ENCODE peak calls at places on chromosomes 2 and 18, in nine cellular contexts. One of them, this sample, is unnamed.

GRCh38 chr2:239225456-239225855 is 175.4 kb downstream of the HDAC4 start:
- DNase-seq in body of pancreas: no peak
- DNase-seq in NK-92 treated with Interleukin-12 subunit alpha and Interleukin-12 subunit beta, amount 100 ng/mL, for 24 hours: no peak
- DNase-seq in substantia nigra: no peak
- DNase-seq in activated CD8-positive, alpha-beta memory T cell treated with anti-CD3 and anti-CD28 coated beads for 24 hours: no peak
- DNase-seq in Right ventricle myocardium inferior: no peak
- DNase-seq in GDM1: no peak
- DNase-seq in NCI-H2171: no peak
- DNase-seq in hepatocyte: no peak
- DNase-seq in this sample: peak

GRCh38 chr2:216214768-216215167 is 105.6 kb downstream of the XRCC5 start:
- DNase-seq in activated CD8-positive, alpha-beta memory T cell treated with anti-CD3 and anti-CD28 coated beads for 24 hours: no peak
- DNase-seq in substantia nigra: no peak
- DNase-seq in hepatocyte: no peak
- DNase-seq in NCI-H2171: no peak
- DNase-seq in Right ventricle myocardium inferior: no peak
- DNase-seq in NK-92 treated with Interleukin-12 subunit alpha and Interleukin-12 subunit beta, amount 100 ng/mL, for 24 hours: no peak
- DNase-seq in GDM1: no peak
- DNase-seq in body of pancreas: no peak
- DNase-seq in this sample: no peak

GRCh38 chr2:47008381-47009280 is 93.0 kb upstream of the MCFD2 start:
- DNase-seq in NK-92 treated with Interleukin-12 subunit alpha and Interleukin-12 subunit beta, amount 100 ng/mL, for 24 hours: no peak
- DNase-seq in body of pancreas: peak
- DNase-seq in substantia nigra: no peak
- DNase-seq in NCI-H2171: peak
- DNase-seq in activated CD8-positive, alpha-beta memory T cell treated with anti-CD3 and anti-CD28 coated beads for 24 hours: no peak
- DNase-seq in hepatocyte: peak
- DNase-seq in Right ventricle myocardium inferior: no peak
- DNase-seq in GDM1: no peak
- DNase-seq in this sample: no peak

GRCh38 chr18:48292229-48292628 is 117.0 kb downstream of the ZBTB7C start:
- DNase-seq in body of pancreas: no peak
- DNase-seq in GDM1: no peak
- DNase-seq in Right ventricle myocardium inferior: no peak
- DNase-seq in hepatocyte: no peak
- DNase-seq in NCI-H2171: no peak
- DNase-seq in NK-92 treated with Interleukin-12 subunit alpha and Interleukin-12 subunit beta, amount 100 ng/mL, for 24 hours: no peak
- DNase-seq in activated CD8-positive, alpha-beta memory T cell treated with anti-CD3 and anti-CD28 coated beads for 24 hours: no peak
- DNase-seq in substantia nigra: no peak
- DNase-seq in this sample: no peak

GRCh38 chr18:76859474-76860339 is 37.4 kb downstream of the ZNF236 start:
- DNase-seq in NK-92 treated with Interleukin-12 subunit alpha and Interleukin-12 subunit beta, amount 100 ng/mL, for 24 hours: no peak
- DNase-seq in NCI-H2171: no peak
- DNase-seq in GDM1: no peak
- DNase-seq in activated CD8-positive, alpha-beta memory T cell treated with anti-CD3 and anti-CD28 coated beads for 24 hours: no peak
- DNase-seq in Right ventricle myocardium inferior: no peak
- DNase-seq in substantia nigra: no peak
- DNase-seq in hepatocyte: no peak
- DNase-seq in body of pancreas: no peak
- DNase-seq in this sample: no peak

GRCh38 chr18:57050314-57050949 is 96.5 kb upstream of the BOD1L2 start:
- DNase-seq in hepatocyte: peak
- DNase-seq in GDM1: no peak
- DNase-seq in substantia nigra: no peak
- DNase-seq in body of pancreas: no peak
- DNase-seq in Right ventricle myocardium inferior: no peak
- DNase-seq in NCI-H2171: no peak
- DNase-seq in activated CD8-positive, alpha-beta memory T cell treated with anti-CD3 and anti-CD28 coated beads for 24 hours: no peak
- DNase-seq in NK-92 treated with Interleukin-12 subunit alpha and Interleukin-12 subunit beta, amount 100 ng/mL, for 24 hours: no peak
- DNase-seq in this sample: no peak

GRCh38 chr2:170396799-170397459 is 219.0 kb downstream of the MYO3B start:
- DNase-seq in activated CD8-positive, alpha-beta memory T cell treated with anti-CD3 and anti-CD28 coated beads for 24 hours: no peak
- DNase-seq in GDM1: no peak
- DNase-seq in NCI-H2171: peak
- DNase-seq in Right ventricle myocardium inferior: no peak
- DNase-seq in NK-92 treated with Interleukin-12 subunit alpha and Interleukin-12 subunit beta, amount 100 ng/mL, for 24 hours: no peak
- DNase-seq in body of pancreas: no peak
- DNase-seq in hepatocyte: peak
- DNase-seq in substantia nigra: no peak
- DNase-seq in this sample: peak

GRCh38 chr18:57666818-57667497 is 45.3 kb upstream of the NARS1 start:
- DNase-seq in body of pancreas: no peak
- DNase-seq in GDM1: no peak
- DNase-seq in hepatocyte: peak
- DNase-seq in substantia nigra: no peak
- DNase-seq in Right ventricle myocardium inferior: no peak
- DNase-seq in activated CD8-positive, alpha-beta memory T cell treated with anti-CD3 and anti-CD28 coated beads for 24 hours: no peak
- DNase-seq in NK-92 treated with Interleukin-12 subunit alpha and Interleukin-12 subunit beta, amount 100 ng/mL, for 24 hours: no peak
- DNase-seq in NCI-H2171: no peak
- DNase-seq in this sample: no peak

GRCh38 chr2:13056259-13056843 is 339.6 kb downstream of the TRIB2 start:
- DNase-seq in activated CD8-positive, alpha-beta memory T cell treated with anti-CD3 and anti-CD28 coated beads for 24 hours: no peak
- DNase-seq in body of pancreas: no peak
- DNase-seq in NK-92 treated with Interleukin-12 subunit alpha and Interleukin-12 subunit beta, amount 100 ng/mL, for 24 hours: no peak
- DNase-seq in GDM1: no peak
- DNase-seq in substantia nigra: no peak
- DNase-seq in NCI-H2171: peak
- DNase-seq in hepatocyte: peak
- DNase-seq in Right ventricle myocardium inferior: no peak
- DNase-seq in this sample: peak

GRCh38 chr2:221381928-221382488 is 190.1 kb downstream of the EPHA4 start:
- DNase-seq in Right ventricle myocardium inferior: no peak
- DNase-seq in GDM1: no peak
- DNase-seq in NCI-H2171: no peak
- DNase-seq in activated CD8-positive, alpha-beta memory T cell treated with anti-CD3 and anti-CD28 coated beads for 24 hours: no peak
- DNase-seq in hepatocyte: no peak
- DNase-seq in NK-92 treated with Interleukin-12 subunit alpha and Interleukin-12 subunit beta, amount 100 ng/mL, for 24 hours: no peak
- DNase-seq in substantia nigra: no peak
- DNase-seq in body of pancreas: no peak
- DNase-seq in this sample: no peak

GRCh38 chr2:9692392-9693137 is 61.8 kb upstream of the YWHAQ start:
- DNase-seq in body of pancreas: no peak
- DNase-seq in NK-92 treated with Interleukin-12 subunit alpha and Interleukin-12 subunit beta, amount 100 ng/mL, for 24 hours: no peak
- DNase-seq in Right ventricle myocardium inferior: no peak
- DNase-seq in hepatocyte: no peak
- DNase-seq in NCI-H2171: no peak
- DNase-seq in activated CD8-positive, alpha-beta memory T cell treated with anti-CD3 and anti-CD28 coated beads for 24 hours: no peak
- DNase-seq in GDM1: no peak
- DNase-seq in substantia nigra: no peak
- DNase-seq in this sample: no peak

GRCh38 chr18:48059363-48060109 is 129.1 kb upstream of the SMAD2 start:
- DNase-seq in Right ventricle myocardium inferior: no peak
- DNase-seq in NCI-H2171: no peak
- DNase-seq in substantia nigra: no peak
- DNase-seq in NK-92 treated with Interleukin-12 subunit alpha and Interleukin-12 subunit beta, amount 100 ng/mL, for 24 hours: no peak
- DNase-seq in activated CD8-positive, alpha-beta memory T cell treated with anti-CD3 and anti-CD28 coated beads for 24 hours: no peak
- DNase-seq in body of pancreas: no peak
- DNase-seq in GDM1: no peak
- DNase-seq in hepatocyte: peak
- DNase-seq in this sample: no peak

GRCh38 chr2:3041841-3042600 is 335.6 kb downstream of the EIPR1 start:
- DNase-seq in substantia nigra: no peak
- DNase-seq in GDM1: no peak
- DNase-seq in NCI-H2171: peak
- DNase-seq in activated CD8-positive, alpha-beta memory T cell treated with anti-CD3 and anti-CD28 coated beads for 24 hours: no peak
- DNase-seq in NK-92 treated with Interleukin-12 subunit alpha and Interleukin-12 subunit beta, amount 100 ng/mL, for 24 hours: no peak
- DNase-seq in hepatocyte: no peak
- DNase-seq in body of pancreas: peak
- DNase-seq in Right ventricle myocardium inferior: no peak
- DNase-seq in this sample: peak

GRCh38 chr2:127422631-127423475 is 4.6 kb downstream of the PROC start:
- DNase-seq in Right ventricle myocardium inferior: peak
- DNase-seq in NK-92 treated with Interleukin-12 subunit alpha and Interleukin-12 subunit beta, amount 100 ng/mL, for 24 hours: no peak
- DNase-seq in substantia nigra: no peak
- DNase-seq in body of pancreas: no peak
- DNase-seq in activated CD8-positive, alpha-beta memory T cell treated with anti-CD3 and anti-CD28 coated beads for 24 hours: peak
- DNase-seq in GDM1: peak
- DNase-seq in NCI-H2171: peak
- DNase-seq in hepatocyte: peak
- DNase-seq in this sample: peak

GRCh38 chr18:11955299-11956029 is 25.8 kb upstream of the IMPA2 start:
- DNase-seq in hepatocyte: peak
- DNase-seq in body of pancreas: peak
- DNase-seq in NK-92 treated with Interleukin-12 subunit alpha and Interleukin-12 subunit beta, amount 100 ng/mL, for 24 hours: no peak
- DNase-seq in NCI-H2171: peak
- DNase-seq in substantia nigra: peak
- DNase-seq in activated CD8-positive, alpha-beta memory T cell treated with anti-CD3 and anti-CD28 coated beads for 24 hours: no peak
- DNase-seq in Right ventricle myocardium inferior: peak
- DNase-seq in GDM1: peak
- DNase-seq in this sample: no peak

GRCh38 chr18:52409732-52410131 is 69.7 kb downstream of the DCC start:
- DNase-seq in GDM1: no peak
- DNase-seq in activated CD8-positive, alpha-beta memory T cell treated with anti-CD3 and anti-CD28 coated beads for 24 hours: no peak
- DNase-seq in Right ventricle myocardium inferior: no peak
- DNase-seq in body of pancreas: no peak
- DNase-seq in substantia nigra: no peak
- DNase-seq in hepatocyte: peak
- DNase-seq in NCI-H2171: no peak
- DNase-seq in NK-92 treated with Interleukin-12 subunit alpha and Interleukin-12 subunit beta, amount 100 ng/mL, for 24 hours: no peak
- DNase-seq in this sample: no peak

This sample was measured in NCI-H345.